ENCODE peak calls at places on chromosome 16, in six cellular contexts. O, S, Z, Y, X and I are unnamed samples.
A peak's percentile ranks its signal among the peaks of the same experiment; 100 is the strongest.

GRCh38 chr16:48011888-48012658 is 143.7 kb downstream of the ABCC12 start:
- DNase-seq in X (no peak), Y (no peak), S (no peak), O (peak; percentile 67), Z (no peak), I (no peak)

GRCh38 chr16:58009856-58010416 is 8.7 kb downstream of the USB1 start:
- DNase-seq in S (no peak), Z (no peak), O (no peak), X (no peak), Y (no peak), I (no peak)

GRCh38 chr16:23324727-23325126 is 22.6 kb downstream of the SCNN1B start:
- DNase-seq in X (no peak), Z (no peak), S (no peak), O (peak; percentile 22), Y (no peak), I (no peak)

GRCh38 chr16:82317411-82318168 is 147.6 kb upstream of the MPHOSPH6 start:
- DNase-seq in O (no peak), S (no peak), X (no peak), Y (no peak), Z (no peak), I (no peak)

GRCh38 chr16:20510323-20510722 is 59.0 kb downstream of the ACSM2A start:
- DNase-seq in X (no peak), Z (no peak), Y (no peak), O (no peak), S (no peak), I (no peak)

GRCh38 chr16:3720418-3720817 is 3.1 kb upstream of the TRAP1 start:
- DNase-seq in Z (no peak), Y (no peak), X (no peak), S (no peak), O (no peak), I (no peak)

GRCh38 chr16:901715-902601 is 68.8 kb downstream of the LMF1 start:
- DNase-seq in Y (no peak), O (no peak), X (no peak), S (no peak), Z (no peak), I (no peak)

GRCh38 chr16:21336231-21336630 is 58.1 kb upstream of the CRYM start:
- DNase-seq in Y (no peak), O (no peak), S (no peak), X (no peak), Z (no peak), I (no peak)